ENCODE peak calls at places on chromosomes 4 and X, in ten cellular contexts. P, K, C, F, X, N, H, R, W and E are unnamed samples.

GRCh38 chrX:154546354-154547244 is at the start of gene G6PD:
- DNase-seq in F (peak), X (peak), N (peak), R (peak), C (peak), K (peak), H (peak), W (peak), P (no peak), E (peak)

GRCh38 chr4:140071806-140072205 is 82.2 kb downstream of the MAML3 start:
- DNase-seq in R (peak), P (no peak), X (no peak), H (no peak), W (no peak), K (peak), N (peak), F (peak), C (no peak), E (peak)

GRCh38 chr4:48255130-48255958 is 14.3 kb downstream of the TEC start:
- DNase-seq in X (no peak), F (no peak), K (no peak), H (no peak), R (no peak), W (no peak), P (no peak), N (no peak), C (no peak), E (no peak)

GRCh38 chrX:19303216-19303880 is 40.4 kb upstream of the PDHA1 start:
- DNase-seq in N (no peak), P (peak), K (peak), H (no peak), W (peak), F (no peak), R (peak), C (no peak), X (no peak), E (no peak)

GRCh38 chr4:81632581-81633247 is 161.0 kb upstream of the RASGEF1B start:
- DNase-seq in R (no peak), W (no peak), P (no peak), H (no peak), F (no peak), K (peak), X (no peak), C (no peak), N (no peak), E (no peak)

GRCh38 chr4:46506876-46507275 is 116.9 kb upstream of the GABRA2 start:
- DNase-seq in W (no peak), R (no peak), N (no peak), P (no peak), C (no peak), H (no peak), X (no peak), K (peak), F (no peak), E (no peak)

GRCh38 chrX:95885074-95885473 is 799.6 kb upstream of the DIAPH2 start:
- DNase-seq in F (no peak), N (no peak), X (no peak), K (peak), W (no peak), P (no peak), R (no peak), H (no peak), C (no peak), E (no peak)

GRCh38 chr4:5708171-5708828 is at the start of gene EVC2:
- DNase-seq in C (peak), F (peak), P (peak), W (peak), R (peak), H (no peak), K (peak), N (peak), X (peak), E (peak)

GRCh38 chrX:10483191-10483808 is 137.1 kb downstream of the MID1 start:
- DNase-seq in X (no peak), K (no peak), W (peak), F (no peak), R (peak), H (no peak), C (no peak), P (no peak), N (no peak), E (no peak)

GRCh38 chr4:139039044-139039443 is 23.5 kb downstream of the NOCT start:
- DNase-seq in K (no peak), X (no peak), W (no peak), P (no peak), R (no peak), H (no peak), F (no peak), N (no peak), C (no peak), E (no peak)

GRCh38 chrX:68710870-68711576 is 63.6 kb downstream of the STARD8 start:
- DNase-seq in C (peak), P (no peak), N (peak), R (peak), H (no peak), W (no peak), F (no peak), K (peak), X (peak), E (no peak)

GRCh38 chrX:13750204-13750603 is 15.7 kb downstream of the OFD1 start:
- DNase-seq in F (no peak), K (peak), P (no peak), N (no peak), C (peak), X (peak), H (no peak), W (no peak), R (peak), E (no peak)

GRCh38 chrX:17616936-17617335 is 120.4 kb upstream of the SCML1 start:
- DNase-seq in N (no peak), R (no peak), H (no peak), C (no peak), F (no peak), W (no peak), P (no peak), K (no peak), X (peak), E (no peak)

GRCh38 chr4:173652283-173652931 is 122.4 kb upstream of the HAND2 start:
- DNase-seq in F (no peak), P (no peak), K (no peak), C (no peak), H (no peak), W (no peak), X (no peak), R (no peak), N (no peak), E (no peak)

GRCh38 chr4:2796261-2797187 is 3.6 kb downstream of the SH3BP2 start:
- DNase-seq in P (peak), N (no peak), H (no peak), K (no peak), C (no peak), R (peak), W (no peak), F (no peak), X (peak), E (no peak)

GRCh38 chr4:180380733-180381132 is 1862.5 kb upstream of the TENM3 start:
- DNase-seq in X (no peak), C (no peak), N (no peak), R (no peak), H (no peak), P (no peak), W (no peak), F (no peak), K (peak), E (no peak)

GRCh38 chr4:22030321-22030720 is 81.7 kb upstream of the KCNIP4 start:
- DNase-seq in K (no peak), H (no peak), N (no peak), F (no peak), C (no peak), X (peak), P (no peak), W (no peak), R (no peak), E (no peak)

GRCh38 chr4:76569695-76570094 is 134.7 kb downstream of the SHROOM3 start:
- DNase-seq in W (no peak), F (no peak), C (no peak), X (no peak), K (peak), P (no peak), R (no peak), N (no peak), H (no peak), E (no peak)

GRCh38 chr4:1338752-1339414 is 8.1 kb upstream of the UVSSA start:
- DNase-seq in R (no peak), C (no peak), W (no peak), F (no peak), X (no peak), K (no peak), N (no peak), H (no peak), P (no peak), E (no peak)

GRCh38 chr4:185182196-185182595 is 21.6 kb downstream of the CFAP97 start:
- DNase-seq in R (no peak), C (peak), F (no peak), K (no peak), P (no peak), N (no peak), X (no peak), W (no peak), H (no peak), E (no peak)

GRCh38 chr4:13762126-13762525 is 134.6 kb upstream of the BOD1L1 start:
- DNase-seq in C (no peak), F (no peak), P (no peak), H (no peak), K (peak), R (no peak), N (no peak), W (no peak), X (no peak), E (no peak)

GRCh38 chrX:39936886-39937770 is 160.6 kb downstream of the BCOR start:
- DNase-seq in W (no peak), P (no peak), X (no peak), N (peak), F (peak), R (no peak), H (no peak), K (no peak), C (no peak), E (no peak)

GRCh38 chr4:88660446-88661294 is 37.0 kb downstream of the NAP1L5 start:
- DNase-seq in P (no peak), K (peak), H (no peak), W (no peak), C (no peak), N (no peak), R (peak), X (no peak), F (no peak), E (no peak)

GRCh38 chr4:4663028-4663427 is 121.2 kb upstream of the STX18 start:
- DNase-seq in K (peak), X (no peak), F (no peak), R (peak), C (no peak), W (no peak), P (no peak), H (no peak), N (no peak), E (no peak)